ENCODE peak calls at places on chromosomes 6 and 20, in five cellular contexts. R, F, U, H and W are unnamed samples.

GRCh38 chr6:120122401-120122800 is 772.8 kb upstream of the MAN1A1 start:
- DNase-seq in R (no peak), F (no peak), H (no peak), U (no peak), W (no peak)

GRCh38 chr6:3905853-3906190 is 56.6 kb downstream of the FAM50B start:
- DNase-seq in H (no peak), F (no peak), R (no peak), U (peak), W (no peak)

GRCh38 chr6:72674842-72675241 is 53.0 kb downstream of the KCNQ5 start:
- DNase-seq in H (no peak), F (no peak), R (no peak), U (no peak), W (no peak)

GRCh38 chr6:7086488-7086887 is 21.3 kb upstream of the RREB1 start:
- DNase-seq in R (no peak), U (no peak), F (no peak), H (no peak), W (no peak)

GRCh38 chr20:46375771-46376170 is 30.6 kb downstream of the ELMO2 start:
- DNase-seq in R (no peak), U (no peak), F (no peak), H (no peak), W (no peak)

GRCh38 chr20:38726849-38727601 is 2.7 kb downstream of the SLC32A1 start:
- DNase-seq in H (no peak), F (no peak), R (no peak), U (peak), W (no peak)

GRCh38 chr6:34597605-34598353 is 41.6 kb upstream of the SPDEF start:
- DNase-seq in R (no peak), F (no peak), U (peak), H (no peak), W (no peak)

GRCh38 chr6:90484903-90485302 is 102.0 kb downstream of the MAP3K7 start:
- DNase-seq in F (no peak), H (no peak), U (peak), R (no peak), W (no peak)

GRCh38 chr6:49454787-49455709 is 8.0 kb downstream of the MMUT start:
- DNase-seq in U (no peak), H (no peak), R (no peak), F (no peak), W (no peak)

GRCh38 chr20:19269737-19270325 is 57.4 kb downstream of the SLC24A3 start:
- DNase-seq in H (no peak), R (no peak), U (peak), F (peak), W (peak)

GRCh38 chr6:71745525-71745924 is 140.8 kb upstream of the RIMS1 start:
- DNase-seq in U (peak), F (no peak), H (no peak), R (no peak), W (no peak)

GRCh38 chr20:10658051-10658823 is 15.6 kb downstream of the JAG1 start:
- DNase-seq in U (no peak), H (no peak), F (no peak), R (no peak), W (no peak)

GRCh38 chr6:89118931-89119330 is 1.1 kb upstream of the SRSF12 start:
- DNase-seq in U (peak), F (no peak), R (no peak), H (no peak), W (no peak)

GRCh38 chr6:166581091-166581511 is 5.4 kb downstream of the RAMACL start:
- DNase-seq in F (no peak), U (peak), R (no peak), H (no peak), W (no peak)

GRCh38 chr20:1959156-1959555 is 34.7 kb downstream of the PDYN start:
- DNase-seq in U (no peak), R (no peak), F (no peak), H (no peak), W (no peak)

GRCh38 chr20:48615871-48616270 is 211.9 kb downstream of the PREX1 start:
- DNase-seq in F (no peak), R (no peak), H (no peak), U (no peak), W (no peak)

GRCh38 chr20:36871640-36872570 is 4.0 kb upstream of the TLDC2 start:
- DNase-seq in F (no peak), U (no peak), R (no peak), H (no peak), W (no peak)

GRCh38 chr20:63577317-63577894 is 3.4 kb upstream of the HELZ2 start:
- DNase-seq in R (no peak), H (no peak), F (no peak), U (no peak), W (no peak)

GRCh38 chr6:41518118-41518517 is 28.1 kb upstream of the FOXP4 start:
- DNase-seq in U (peak), H (no peak), F (no peak), R (no peak), W (no peak)

GRCh38 chr20:44834693-44835092 is 24.3 kb upstream of the RIMS4 start:
- DNase-seq in U (no peak), H (no peak), F (no peak), R (no peak), W (no peak)

GRCh38 chr20:57266251-57267157 is at the start of gene BMP7:
- DNase-seq in U (peak), R (no peak), F (no peak), H (no peak), W (no peak)

GRCh38 chr6:81831274-81831673 is 78.8 kb upstream of the TENT5A start:
- DNase-seq in U (no peak), H (no peak), R (no peak), F (no peak), W (no peak)

GRCh38 chr6:129583864-129584263 is 126.1 kb downstream of the ARHGAP18 start:
- DNase-seq in H (no peak), U (no peak), R (no peak), F (no peak), W (no peak)

GRCh38 chr6:152316024-152316423 is 321.1 kb downstream of the SYNE1 start:
- DNase-seq in R (peak), H (no peak), F (no peak), U (no peak), W (no peak)

GRCh38 chr20:46057856-46058655 is 29.0 kb downstream of the SLC12A5 start:
- DNase-seq in R (peak), U (peak), F (no peak), H (no peak), W (peak)

GRCh38 chr6:17867880-17868279 is 119.6 kb downstream of the KIF13A start:
- DNase-seq in F (peak), R (peak), H (peak), U (no peak), W (peak)

GRCh38 chr6:166021429-166021828 is 146.2 kb downstream of the TBXT start:
- DNase-seq in F (no peak), H (no peak), R (no peak), U (no peak), W (no peak)

GRCh38 chr20:4544765-4545164 is 176.9 kb upstream of the PRND start:
- DNase-seq in U (no peak), F (peak), H (no peak), R (peak), W (no peak)

GRCh38 chr6:45075246-45075645 is 252.9 kb upstream of the RUNX2 start:
- DNase-seq in R (peak), H (peak), F (peak), U (no peak), W (peak)

GRCh38 chr6:37809144-37809543 is 10.4 kb upstream of the ZFAND3 start:
- DNase-seq in R (no peak), H (no peak), U (no peak), F (no peak), W (no peak)

GRCh38 chr6:151494235-151494950 is 576 bp downstream of the CCDC170 start:
- DNase-seq in R (no peak), F (no peak), U (no peak), H (no peak), W (no peak)

GRCh38 chr6:43942616-43943015 is 172.6 kb downstream of the VEGFA start:
- DNase-seq in F (no peak), R (no peak), U (peak), H (no peak), W (no peak)

GRCh38 chr6:160733045-160733646 is 31.1 kb downstream of the PLG start:
- DNase-seq in F (peak), H (peak), R (peak), U (peak), W (peak)

GRCh38 chr20:52637201-52637600 is 335.0 kb upstream of the TSHZ2 start:
- DNase-seq in R (no peak), H (no peak), F (no peak), U (no peak), W (no peak)

GRCh38 chr20:45051497-45052060 is 49.3 kb downstream of the KCNS1 start:
- DNase-seq in U (no peak), H (no peak), F (no peak), R (no peak), W (no peak)

GRCh38 chr20:45409531-45410272 is 1.6 kb downstream of the DBNDD2 start:
- DNase-seq in R (no peak), U (no peak), F (no peak), H (no peak), W (no peak)

GRCh38 chr6:151111670-151112069 is 128.1 kb upstream of the AKAP12 start:
- DNase-seq in U (no peak), F (no peak), H (peak), R (no peak), W (no peak)